ENCODE peak calls at places on chromosome 20, in five cellular contexts. One of them, this sample, is unnamed. For H3K4me1 and H3K9me3, the result is how much of the 10 kb centered on the place peaks cover.

GRCh38 chr20:57959589-57959988 is 249.8 kb upstream of the PMEPA1 start:
- DNase-seq in CD8-positive, alpha-beta T cell: no peak
- DNase-seq in osteoblast: no peak
- DNase-seq in heart left ventricle: no peak
- DNase-seq in spleen: no peak
- DNase-seq in this sample: no peak

GRCh38 chr20:57266251-57267157 is at the start of gene BMP7:
- DNase-seq in CD8-positive, alpha-beta T cell: no peak
- DNase-seq in osteoblast: peak
- DNase-seq in heart left ventricle: no peak
- DNase-seq in spleen: no peak
- DNase-seq in this sample: no peak

GRCh38 chr20:445514-446336 is 16.6 kb downstream of the TBC1D20 start:
- DNase-seq in CD8-positive, alpha-beta T cell: no peak
- DNase-seq in osteoblast: peak
- DNase-seq in heart left ventricle: no peak
- DNase-seq in spleen: no peak
- DNase-seq in this sample: no peak

GRCh38 chr20:46694484-46694883 is 5.2 kb upstream of the TP53RK start:
- DNase-seq in CD8-positive, alpha-beta T cell: no peak
- DNase-seq in osteoblast: no peak
- DNase-seq in heart left ventricle: no peak
- DNase-seq in spleen: no peak
- DNase-seq in this sample: no peak

GRCh38 chr20:6157345-6157744 is 34.5 kb upstream of the FERMT1 start:
- DNase-seq in CD8-positive, alpha-beta T cell: no peak
- DNase-seq in osteoblast: no peak
- DNase-seq in heart left ventricle: no peak
- DNase-seq in spleen: no peak
- DNase-seq in this sample: no peak

GRCh38 chr20:6533828-6534388 is 233.6 kb upstream of the BMP2 start:
- DNase-seq in CD8-positive, alpha-beta T cell: no peak
- DNase-seq in osteoblast: peak
- DNase-seq in heart left ventricle: peak
- DNase-seq in spleen: no peak
- DNase-seq in this sample: no peak

GRCh38 chr20:16539280-16539679 is 34.0 kb downstream of the KIF16B start:
- DNase-seq in CD8-positive, alpha-beta T cell: no peak
- DNase-seq in osteoblast: no peak
- DNase-seq in heart left ventricle: no peak
- DNase-seq in spleen: no peak
- DNase-seq in this sample: no peak

GRCh38 chr20:33908351-33908750 is 85.4 kb upstream of the RALY start:
- DNase-seq in CD8-positive, alpha-beta T cell: no peak
- DNase-seq in osteoblast: no peak
- DNase-seq in heart left ventricle: no peak
- DNase-seq in spleen: no peak
- DNase-seq in this sample: no peak

GRCh38 chr20:33408716-33409654 is 7.7 kb upstream of the CDK5RAP1 start:
- DNase-seq in CD8-positive, alpha-beta T cell: no peak
- DNase-seq in osteoblast: no peak
- DNase-seq in heart left ventricle: no peak
- DNase-seq in spleen: no peak
- DNase-seq in this sample: no peak

GRCh38 chr20:53343433-53343832 is 250.2 kb downstream of the ZNF217 start:
- DNase-seq in CD8-positive, alpha-beta T cell: no peak
- DNase-seq in osteoblast: no peak
- DNase-seq in heart left ventricle: no peak
- DNase-seq in spleen: no peak
- DNase-seq in this sample: no peak

GRCh38 chr20:37902504-37903313 is at the start of gene VSTM2L:
- DNase-seq in CD8-positive, alpha-beta T cell: no peak
- DNase-seq in osteoblast: peak
- DNase-seq in heart left ventricle: no peak
- DNase-seq in spleen: peak
- DNase-seq in this sample: no peak

GRCh38 chr20:41358717-41359116 is 7.9 kb downstream of the EMILIN3 start:
- DNase-seq in CD8-positive, alpha-beta T cell: no peak
- DNase-seq in osteoblast: peak
- DNase-seq in heart left ventricle: peak
- DNase-seq in spleen: no peak
- DNase-seq in this sample: no peak

GRCh38 chr20:11108102-11108842 is 434.5 kb upstream of the JAG1 start:
- DNase-seq in CD8-positive, alpha-beta T cell: no peak
- DNase-seq in osteoblast: no peak
- DNase-seq in heart left ventricle: no peak
- DNase-seq in spleen: no peak
- DNase-seq in this sample: peak

GRCh38 chr20:63186528-63187316 is 29.2 kb downstream of the YTHDF1 start:
- DNase-seq in CD8-positive, alpha-beta T cell: no peak
- DNase-seq in osteoblast: peak
- DNase-seq in heart left ventricle: no peak
- DNase-seq in spleen: no peak
- DNase-seq in this sample: no peak

GRCh38 chr20:37564388-37565133 is 36.9 kb upstream of the BLCAP start:
- DNase-seq in CD8-positive, alpha-beta T cell: no peak
- DNase-seq in osteoblast: peak
- DNase-seq in heart left ventricle: peak
- DNase-seq in spleen: peak
- DNase-seq in this sample: no peak

GRCh38 chr20:45970646-45971424 is 1.2 kb downstream of the ZNF335 start:
- DNase-seq in CD8-positive, alpha-beta T cell: no peak
- DNase-seq in osteoblast: peak
- DNase-seq in heart left ventricle: no peak
- DNase-seq in spleen: peak
- DNase-seq in this sample: no peak

GRCh38 chr20:10875653-10876052 is 201.9 kb upstream of the JAG1 start:
- DNase-seq in CD8-positive, alpha-beta T cell: no peak
- DNase-seq in osteoblast: no peak
- DNase-seq in heart left ventricle: no peak
- DNase-seq in spleen: no peak
- DNase-seq in this sample: no peak

GRCh38 chr20:49276201-49276894 is 1.5 kb downstream of the ZNFX1 start:
- DNase-seq in CD8-positive, alpha-beta T cell: no peak
- DNase-seq in osteoblast: peak
- DNase-seq in heart left ventricle: no peak
- DNase-seq in spleen: no peak
- DNase-seq in this sample: no peak

GRCh38 chr20:24149881-24150307 is 161.3 kb upstream of the GGTLC1 start:
- DNase-seq in CD8-positive, alpha-beta T cell: no peak
- DNase-seq in osteoblast: no peak
- DNase-seq in heart left ventricle: no peak
- DNase-seq in spleen: no peak
- DNase-seq in this sample: no peak

GRCh38 chr20:6994452-6994851 is 227.0 kb downstream of the BMP2 start:
- DNase-seq in CD8-positive, alpha-beta T cell: no peak
- DNase-seq in osteoblast: no peak
- DNase-seq in heart left ventricle: no peak
- DNase-seq in spleen: no peak
- DNase-seq in this sample: no peak

GRCh38 chr20:25297141-25297905 is 49.4 kb downstream of the PYGB start:
- DNase-seq in CD8-positive, alpha-beta T cell: no peak
- DNase-seq in osteoblast: no peak
- DNase-seq in heart left ventricle: no peak
- DNase-seq in spleen: no peak
- DNase-seq in this sample: no peak

GRCh38 chr20:5524886-5525285 is 208.1 kb upstream of the PROKR2 start:
- DNase-seq in CD8-positive, alpha-beta T cell: no peak
- DNase-seq in osteoblast: no peak
- DNase-seq in heart left ventricle: no peak
- DNase-seq in spleen: no peak
- DNase-seq in this sample: no peak

GRCh38 chr20:17650816-17651760 is 31.0 kb downstream of the RRBP1 start:
- DNase-seq in CD8-positive, alpha-beta T cell: no peak
- DNase-seq in osteoblast: peak
- DNase-seq in heart left ventricle: no peak
- DNase-seq in spleen: peak
- DNase-seq in this sample: no peak
- H3K4me1 ChIP-seq in CD8-positive, alpha-beta T cell: under half
- H3K4me1 ChIP-seq in osteoblast: half or more
- H3K4me1 ChIP-seq in heart left ventricle: half or more
- H3K4me1 ChIP-seq in spleen: under half
- H3K4me1 ChIP-seq in this sample: under half

GRCh38 chr20:50462093-50462685 is 48.0 kb upstream of the PTPN1 start:
- DNase-seq in CD8-positive, alpha-beta T cell: no peak
- DNase-seq in osteoblast: no peak
- DNase-seq in heart left ventricle: no peak
- DNase-seq in spleen: no peak
- DNase-seq in this sample: no peak
- H3K27ac ChIP-seq in CD8-positive, alpha-beta T cell: no peak
- H3K27ac ChIP-seq in osteoblast: no peak
- H3K27ac ChIP-seq in heart left ventricle: no peak
- H3K27ac ChIP-seq in spleen: no peak
- H3K27ac ChIP-seq in this sample: peak

GRCh38 chr20:28562510-28562898 is 2695.0 kb upstream of the DEFB115 start:
- DNase-seq in CD8-positive, alpha-beta T cell: no peak
- DNase-seq in osteoblast: peak
- DNase-seq in heart left ventricle: no peak
- DNase-seq in spleen: no peak
- DNase-seq in this sample: no peak
- H3K9me3 ChIP-seq in CD8-positive, alpha-beta T cell: under half
- H3K9me3 ChIP-seq in osteoblast: under half
- H3K9me3 ChIP-seq in heart left ventricle: under half
- H3K9me3 ChIP-seq in spleen: under half
- H3K9me3 ChIP-seq in this sample: under half

GRCh38 chr20:30937790-30938189 is 319.7 kb upstream of the DEFB115 start:
- DNase-seq in CD8-positive, alpha-beta T cell: no peak
- DNase-seq in osteoblast: no peak
- DNase-seq in heart left ventricle: no peak
- DNase-seq in spleen: no peak
- DNase-seq in this sample: no peak
- H3K4me1 ChIP-seq in CD8-positive, alpha-beta T cell: under half
- H3K4me1 ChIP-seq in osteoblast: under half
- H3K4me1 ChIP-seq in heart left ventricle: under half
- H3K4me1 ChIP-seq in spleen: under half
- H3K4me1 ChIP-seq in this sample: under half

GRCh38 chr20:62120990-62121775 is 1.1 kb upstream of the LSM14B start:
- DNase-seq in CD8-positive, alpha-beta T cell: no peak
- DNase-seq in osteoblast: no peak
- DNase-seq in heart left ventricle: peak
- DNase-seq in spleen: no peak
- DNase-seq in this sample: peak

GRCh38 chr20:62119101-62119500 is 3.2 kb upstream of the LSM14B start:
- DNase-seq in CD8-positive, alpha-beta T cell: no peak
- DNase-seq in osteoblast: peak
- DNase-seq in heart left ventricle: no peak
- DNase-seq in spleen: no peak
- DNase-seq in this sample: no peak

GRCh38 chr20:62119591-62120364 is 2.5 kb upstream of the LSM14B start:
- DNase-seq in CD8-positive, alpha-beta T cell: no peak
- DNase-seq in osteoblast: peak
- DNase-seq in heart left ventricle: no peak
- DNase-seq in spleen: no peak
- DNase-seq in this sample: peak

GRCh38 chr20:62121776-62122658 is at the start of gene LSM14B:
- DNase-seq in CD8-positive, alpha-beta T cell: peak
- DNase-seq in osteoblast: peak
- DNase-seq in heart left ventricle: peak
- DNase-seq in spleen: peak
- DNase-seq in this sample: peak

GRCh38 chr20:62120365-62120762 is 1.9 kb upstream of the LSM14B start:
- DNase-seq in CD8-positive, alpha-beta T cell: no peak
- DNase-seq in osteoblast: peak
- DNase-seq in heart left ventricle: no peak
- DNase-seq in spleen: no peak
- DNase-seq in this sample: no peak
- H3K27ac ChIP-seq in CD8-positive, alpha-beta T cell: no peak
- H3K27ac ChIP-seq in osteoblast: no peak
- H3K27ac ChIP-seq in heart left ventricle: peak
- H3K27ac ChIP-seq in spleen: no peak
- H3K27ac ChIP-seq in this sample: peak

DNA sequence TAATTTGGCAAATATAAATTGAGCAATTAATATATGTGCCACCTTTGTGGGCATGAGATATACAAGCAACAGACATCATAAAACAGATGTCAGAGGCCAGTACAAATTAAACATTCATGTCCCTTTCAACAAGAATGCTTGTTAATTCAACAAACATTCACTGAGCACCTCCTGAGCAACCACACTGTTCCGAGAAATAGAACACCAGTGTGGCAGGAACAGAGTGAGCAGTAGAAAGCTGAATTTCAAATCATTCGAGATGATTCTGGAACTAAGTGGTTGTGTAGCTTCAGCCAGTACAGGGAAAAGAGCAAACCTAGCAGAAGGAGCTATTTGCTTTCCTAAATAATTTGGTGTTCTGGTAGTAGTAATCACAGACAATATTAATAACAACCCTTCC is 227.7 kb downstream of the CBLN4 start:
- DNase-seq in CD8-positive, alpha-beta T cell: no peak
- DNase-seq in osteoblast: no peak
- DNase-seq in heart left ventricle: no peak
- DNase-seq in spleen: no peak
- DNase-seq in this sample: no peak
- H3K9me3 ChIP-seq in CD8-positive, alpha-beta T cell: under half
- H3K9me3 ChIP-seq in osteoblast: under half
- H3K9me3 ChIP-seq in heart left ventricle: under half
- H3K9me3 ChIP-seq in spleen: under half
- H3K9me3 ChIP-seq in this sample: under half

GRCh38 chr20:40274912-40275654 is 414.0 kb downstream of the MAFB start:
- DNase-seq in CD8-positive, alpha-beta T cell: no peak
- DNase-seq in osteoblast: no peak
- DNase-seq in heart left ventricle: no peak
- DNase-seq in spleen: no peak
- DNase-seq in this sample: no peak
- H3K4me1 ChIP-seq in CD8-positive, alpha-beta T cell: under half
- H3K4me1 ChIP-seq in osteoblast: under half
- H3K4me1 ChIP-seq in heart left ventricle: under half
- H3K4me1 ChIP-seq in spleen: under half
- H3K4me1 ChIP-seq in this sample: under half

DNA sequence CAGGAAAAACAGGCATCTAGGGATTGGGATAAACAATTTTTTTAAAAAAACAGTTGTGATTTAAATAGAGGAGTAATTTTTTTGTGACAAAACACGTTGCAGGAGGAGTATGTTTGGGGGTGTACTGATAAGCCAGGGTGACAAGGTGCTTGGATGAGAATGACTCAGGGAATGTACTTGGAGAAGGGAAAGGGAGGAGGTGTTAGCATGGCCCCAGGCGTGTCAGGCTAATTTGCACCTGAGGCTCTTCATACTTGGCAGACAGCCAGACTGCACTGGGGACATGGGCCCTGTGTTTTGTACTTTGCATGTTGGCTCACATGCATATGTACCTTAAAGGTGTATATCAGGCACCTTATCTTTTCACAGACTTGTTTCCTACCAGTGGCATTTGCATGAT is 22.8 kb downstream of the PANK2 start:
- DNase-seq in CD8-positive, alpha-beta T cell: no peak
- DNase-seq in osteoblast: peak
- DNase-seq in heart left ventricle: no peak
- DNase-seq in spleen: peak
- DNase-seq in this sample: no peak
- H3K27ac ChIP-seq in CD8-positive, alpha-beta T cell: no peak
- H3K27ac ChIP-seq in osteoblast: no peak
- H3K27ac ChIP-seq in heart left ventricle: no peak
- H3K27ac ChIP-seq in spleen: no peak
- H3K27ac ChIP-seq in this sample: no peak

This sample was measured in gastrocnemius medialis.